ENCODE peak calls at places on chromosomes 13 and 19, in four cellular contexts. G, R, W and D are unnamed samples. For H3K4me1, the result is how much of the 10 kb centered on the place peaks cover.

GRCh38 chr19:47518139-47518538 is 3.3 kb upstream of the NAPA start:
- DNase-seq in G (no peak), R (no peak), W (no peak), D (no peak)

GRCh38 chr19:16575282-16575681 is 3.1 kb upstream of the SLC35E1 start:
- DNase-seq in G (no peak), R (no peak), W (no peak), D (no peak)

GRCh38 chr19:7970716-7971448 is 27.4 kb upstream of the TIMM44 start:
- DNase-seq in G (peak), R (peak), W (peak), D (peak)

GRCh38 chr13:100275746-100276145 is 186.9 kb downstream of the PCCA start:
- DNase-seq in G (no peak), R (no peak), W (no peak), D (no peak)

GRCh38 chr19:29834991-29835390 is 23.2 kb downstream of the CCNE1 start:
- DNase-seq in G (no peak), R (no peak), W (no peak), D (no peak)

GRCh38 chr13:37681295-37682032 is 82.9 kb upstream of the POSTN start:
- DNase-seq in G (no peak), R (peak), W (no peak), D (peak)

GRCh38 chr13:80131204-80131603 is 209.7 kb downstream of the SPRY2 start:
- DNase-seq in G (peak), R (peak), W (peak), D (peak)

GRCh38 chr19:574658-575526 is 2.5 kb downstream of the BSG start:
- DNase-seq in G (peak), R (peak), W (peak), D (peak)

GRCh38 chr13:47459512-47459911 is 541.6 kb downstream of the SUCLA2 start:
- DNase-seq in G (no peak), R (peak), W (no peak), D (no peak)

GRCh38 chr13:93959796-93960533 is 519.5 kb downstream of the DCT start:
- DNase-seq in G (no peak), R (peak), W (no peak), D (no peak)

GRCh38 chr13:93965587-93965986 is 513.9 kb downstream of the DCT start:
- DNase-seq in G (no peak), R (no peak), W (no peak), D (no peak)

GRCh38 chr13:93966267-93966936 is 513.1 kb downstream of the DCT start:
- DNase-seq in G (no peak), R (no peak), W (no peak), D (no peak)

GRCh38 chr13:93967286-93967685 is 512.2 kb downstream of the DCT start:
- DNase-seq in G (no peak), R (no peak), W (no peak), D (no peak)

GRCh38 chr13:93963266-93964131 is 516.0 kb downstream of the DCT start:
- DNase-seq in G (no peak), R (peak), W (no peak), D (no peak)
- H3K4me3 ChIP-seq in G (no peak), R (no peak), W (no peak), D (no peak)

GRCh38 chr13:53150568-53150967 is 122.0 kb downstream of the OLFM4 start:
- DNase-seq in G (no peak), R (no peak), W (peak), D (peak)

GRCh38 chr13:53151692-53152421 is 123.2 kb downstream of the OLFM4 start:
- DNase-seq in G (no peak), R (peak), W (peak), D (peak)
- H3K4me1 ChIP-seq in G (under half), R (under half), W (under half), D (under half)

GRCh38 chr13:98706446-98707110 is 45.9 kb downstream of the SLC15A1 start:
- DNase-seq in G (no peak), R (peak), W (no peak), D (peak)
- H3K4me3 ChIP-seq in G (no peak), R (no peak), W (no peak), D (no peak)

GRCh38 chr19:10885241-10886169 is 14.2 kb downstream of the CARM1 start:
- DNase-seq in G (no peak), R (no peak), W (no peak), D (no peak)
- H3K4me1 ChIP-seq in G (under half), R (under half), W (under half), D (under half)

GRCh38 chr13:109249780-109250528 is 536.4 kb downstream of the IRS2 start:
- DNase-seq in G (no peak), R (no peak), W (no peak), D (no peak)
- H3K4me3 ChIP-seq in G (no peak), R (no peak), W (no peak), D (no peak)

GRCh38 chr13:42277618-42278276 is 5.8 kb downstream of the AKAP11 start:
- DNase-seq in G (no peak), R (peak), W (no peak), D (no peak)

GRCh38 chr13:42275098-42275471 is 3.1 kb downstream of the AKAP11 start:
- DNase-seq in G (no peak), R (no peak), W (no peak), D (peak)

GRCh38 chr13:42274386-42275097 is 2.6 kb downstream of the AKAP11 start:
- DNase-seq in G (no peak), R (no peak), W (no peak), D (no peak)

GRCh38 chr13:42276683-42277082 is 4.7 kb downstream of the AKAP11 start:
- DNase-seq in G (no peak), R (no peak), W (no peak), D (no peak)

GRCh38 chr13:42275506-42275905 is 3.6 kb downstream of the AKAP11 start:
- DNase-seq in G (no peak), R (no peak), W (no peak), D (no peak)
- H3K4me1 ChIP-seq in G (under half), R (under half), W (under half), D (under half)